ENCODE peak calls at places on chromosomes 12 and 14, in six cellular contexts. B is endothelial cell, M is uterus, N is brain pericyte, F is germinal center, L is cardiac fibroblast. Z is an unnamed sample.

GRCh38 chr12:118344829-118345228 is 27.9 kb downstream of the TAOK3 start:
- DNase-seq in N (no peak), L (no peak), M (no peak), F (no peak), B (no peak), Z (no peak)

GRCh38 chr14:91342243-91342760 is 75.3 kb downstream of the CCDC88C start:
- DNase-seq in B (no peak), F (no peak), L (no peak), M (no peak), N (no peak), Z (no peak)

GRCh38 chr14:73188501-73188903 is 48.8 kb upstream of the PAPLN start:
- DNase-seq in M (no peak), B (no peak), N (peak), L (peak), F (no peak), Z (no peak)

GRCh38 chr12:47079894-47080724 is at the start of gene AMIGO2:
- DNase-seq in L (peak), N (no peak), F (peak), B (peak), M (peak), Z (peak)

GRCh38 chr14:60485057-60485599 is 735 bp downstream of the C14orf39 start:
- DNase-seq in B (peak), L (no peak), N (no peak), M (no peak), F (no peak), Z (no peak)

GRCh38 chr12:76680940-76681339 is 83.0 kb upstream of the ZDHHC17 start:
- DNase-seq in M (no peak), B (no peak), N (no peak), F (no peak), L (peak), Z (no peak)

GRCh38 chr12:19183121-19183838 is 53.7 kb downstream of the PLEKHA5 start:
- DNase-seq in M (no peak), B (no peak), N (no peak), F (no peak), L (peak), Z (no peak)

GRCh38 chr14:54785111-54785777 is 117.4 kb downstream of the GCH1 start:
- DNase-seq in B (no peak), L (no peak), F (no peak), N (no peak), M (no peak), Z (peak)

GRCh38 chr14:59727073-59727661 is 143.4 kb downstream of the RTN1 start:
- DNase-seq in M (no peak), F (no peak), N (no peak), L (no peak), B (no peak), Z (no peak)